ENCODE peak calls at places on chromosomes 11 and 22, in six cellular contexts. C is GM23338; O is CD8-positive, alpha-beta T cell; W is GM13977; K is left ventricle myocardium inferior; N is GM20000. X is an unnamed sample.

GRCh38 chr11:117671370-117671769 is 125.6 kb downstream of the DSCAML1 start:
- DNase-seq in O (no peak), K (no peak), N (no peak), W (no peak), C (no peak), X (no peak)

GRCh38 chr22:41782316-41782715 is 18.2 kb upstream of the CCDC134 start:
- DNase-seq in K (no peak), N (no peak), C (no peak), O (peak), W (no peak), X (no peak)

GRCh38 chr22:49780992-49781782 is 46.5 kb downstream of the BRD1 start:
- DNase-seq in N (no peak), W (no peak), O (no peak), C (no peak), K (peak), X (no peak)

GRCh38 chr11:43943931-43944751 is 1.7 kb downstream of the C11orf96 start:
- DNase-seq in W (no peak), N (no peak), O (no peak), K (no peak), C (peak), X (no peak)

GRCh38 chr11:75388386-75389275 is 10.7 kb upstream of the RPS3 start:
- DNase-seq in C (peak), O (peak), N (peak), W (peak), K (peak), X (peak)

GRCh38 chr11:128610765-128611617 is 23.6 kb upstream of the ETS1 start:
- DNase-seq in C (no peak), N (peak), K (no peak), W (peak), O (peak), X (no peak)

GRCh38 chr11:80297808-80298460 is 857.1 kb upstream of the TENM4 start:
- DNase-seq in K (no peak), N (no peak), C (no peak), O (no peak), W (no peak), X (no peak)

GRCh38 chr11:57638005-57638760 is 11.5 kb downstream of the YPEL4 start:
- DNase-seq in K (peak), O (no peak), N (peak), W (peak), C (peak), X (peak)

GRCh38 chr11:75603791-75604736 is 42.0 kb downstream of the SERPINH1 start:
- DNase-seq in C (no peak), N (no peak), O (no peak), W (no peak), K (no peak), X (no peak)

GRCh38 chr11:77547863-77548551 is 41.7 kb upstream of the AQP11 start:
- DNase-seq in K (no peak), O (no peak), C (peak), N (peak), W (peak), X (no peak)

GRCh38 chr11:3947084-3947483 is 91.6 kb downstream of the STIM1 start:
- DNase-seq in W (peak), N (peak), K (no peak), C (no peak), O (peak), X (no peak)

GRCh38 chr11:28760676-28761390 is 652.6 kb downstream of the METTL15 start:
- DNase-seq in N (no peak), W (no peak), K (no peak), O (no peak), C (no peak), X (no peak)

GRCh38 chr22:48021946-48022345 is 1259.5 kb downstream of the TBC1D22A start:
- DNase-seq in C (no peak), N (no peak), W (no peak), K (no peak), O (no peak), X (no peak)

GRCh38 chr11:7640826-7641225 is 32.5 kb downstream of the CYB5R2 start:
- DNase-seq in C (no peak), K (no peak), O (no peak), W (no peak), N (no peak), X (no peak)

GRCh38 chr11:134785059-134785458 is 373.0 kb upstream of the B3GAT1 start:
- DNase-seq in O (no peak), C (no peak), K (no peak), N (no peak), W (no peak), X (no peak)

GRCh38 chr11:84887055-84887629 is 740.0 kb downstream of the DLG2 start:
- DNase-seq in N (no peak), O (no peak), C (no peak), K (no peak), W (no peak), X (no peak)

GRCh38 chr11:120413480-120413879 is 77.3 kb downstream of the ARHGEF12 start:
- DNase-seq in O (no peak), N (no peak), C (no peak), K (no peak), W (no peak), X (no peak)

GRCh38 chr11:96085349-96085910 is 161.5 kb upstream of the MTMR2 start:
- DNase-seq in N (no peak), C (no peak), O (no peak), W (no peak), K (no peak), X (no peak)

GRCh38 chr22:17097062-17097461 is 12.3 kb downstream of the IL17RA start:
- DNase-seq in O (no peak), W (no peak), C (no peak), K (no peak), N (peak), X (no peak)

GRCh38 chr11:78815631-78816232 is 241.1 kb upstream of the NARS2 start:
- DNase-seq in O (no peak), C (no peak), N (no peak), W (no peak), K (no peak), X (no peak)

GRCh38 chr11:8318536-8318935 is 54.9 kb upstream of the LMO1 start:
- DNase-seq in N (no peak), C (peak), W (no peak), K (no peak), O (no peak), X (no peak)

GRCh38 chr11:35766651-35767050 is 104.1 kb downstream of the TRIM44 start:
- DNase-seq in W (no peak), N (no peak), K (no peak), O (no peak), C (no peak), X (no peak)

GRCh38 chr22:37167176-37167980 is 17.7 kb upstream of the IL2RB start:
- DNase-seq in N (no peak), K (peak), W (no peak), C (no peak), O (no peak), X (no peak)

GRCh38 chr11:31060880-31061279 is 308.7 kb downstream of the DCDC1 start:
- DNase-seq in O (no peak), K (no peak), C (no peak), N (no peak), W (no peak), X (no peak)

GRCh38 chr22:30694171-30694637 is 470 bp upstream of the OSBP2 start:
- DNase-seq in K (peak), W (peak), C (peak), N (peak), O (peak), X (peak)

GRCh38 chr22:45867118-45867905 is 109.7 kb downstream of the WNT7B start:
- DNase-seq in O (peak), K (no peak), W (no peak), N (peak), C (peak), X (no peak)

GRCh38 chr22:31122532-31123291 is at the start of gene INPP5J:
- DNase-seq in W (no peak), K (peak), N (no peak), O (no peak), C (peak), X (peak)

GRCh38 chr11:86781546-86781945 is 18.8 kb upstream of the PRSS23 start:
- DNase-seq in K (no peak), C (peak), N (no peak), W (no peak), O (no peak), X (no peak)
- TF ChIP-seq CTCF in K (no peak), C (peak), N (no peak), W (no peak), O (no peak), X (no peak)

GRCh38 chr11:67691149-67691548 is 16.7 kb upstream of the ALDH3B2 start:
- DNase-seq in O (no peak), C (no peak), W (no peak), N (no peak), K (no peak), X (no peak)
- TF ChIP-seq CTCF in O (no peak), C (peak), W (peak), N (no peak), K (peak), X (peak)

GRCh38 chr11:111300569-111300968 is 2.2 kb downstream of the POU2AF3 start:
- DNase-seq in K (no peak), W (no peak), O (no peak), C (no peak), N (no peak), X (no peak)

GRCh38 chr11:111298466-111299110 is at the start of gene POU2AF3:
- DNase-seq in O (no peak), W (no peak), N (no peak), C (peak), K (no peak), X (peak)

GRCh38 chr11:111297696-111298095 is 650 bp upstream of the POU2AF3 start:
- DNase-seq in C (peak), K (no peak), W (no peak), O (no peak), N (no peak), X (no peak)

GRCh38 chr11:111301004-111301839 is 2.9 kb downstream of the POU2AF3 start:
- DNase-seq in K (no peak), N (peak), O (no peak), W (no peak), C (no peak), X (no peak)

GRCh38 chr11:111299111-111300026 is 1.0 kb downstream of the POU2AF3 start:
- DNase-seq in O (no peak), N (peak), K (peak), W (peak), C (peak), X (peak)
- TF ChIP-seq CTCF in O (no peak), N (peak), K (peak), W (peak), C (peak), X (peak)

DNA sequence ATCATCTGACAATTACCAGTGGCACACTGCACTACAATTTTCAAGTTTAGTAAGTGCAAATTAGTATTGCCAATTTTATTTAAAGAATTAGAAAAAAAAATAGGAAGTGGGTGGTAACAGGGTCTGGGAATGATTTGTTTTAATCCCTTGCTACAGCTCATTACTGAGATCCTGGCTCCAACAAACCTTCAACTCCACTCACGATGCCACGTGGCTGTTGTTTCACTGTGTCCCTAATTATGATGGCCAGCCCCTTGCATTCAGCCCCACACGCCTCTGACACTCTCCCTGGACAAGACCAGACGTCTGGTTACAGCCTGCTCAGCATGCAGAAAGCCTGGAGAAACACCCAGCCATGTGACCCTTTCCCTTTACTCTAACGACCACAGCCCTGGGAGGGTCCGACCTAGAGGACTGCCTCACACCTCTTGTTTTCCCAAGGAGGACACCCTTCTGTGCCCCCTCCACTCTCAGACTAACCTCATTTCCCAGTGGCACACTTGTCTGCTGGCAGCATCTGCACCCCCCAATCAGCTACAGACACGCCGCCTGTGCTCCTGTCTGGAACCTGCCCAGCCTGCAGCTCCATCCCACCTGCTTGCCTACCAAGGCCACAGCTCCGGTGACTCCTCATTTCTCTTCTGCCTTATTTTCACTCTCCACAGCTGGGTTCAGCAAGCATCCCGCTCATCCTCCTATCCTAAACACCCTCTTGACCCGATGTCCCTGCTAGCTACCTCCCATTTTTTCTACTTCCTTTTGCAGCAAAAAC is 18.5 kb upstream of the SLC25A1 start:
- DNase-seq in K (no peak), W (no peak), N (no peak), C (no peak), O (no peak), X (no peak)
- TF ChIP-seq CTCF in K (no peak), W (no peak), N (no peak), C (no peak), O (no peak), X (no peak)

GRCh38 chr11:93166194-93166593 is 31.6 kb downstream of the SLC36A4 start:
- DNase-seq in N (no peak), C (no peak), K (no peak), O (no peak), W (no peak), X (no peak)

GRCh38 chr11:93169143-93169542 is 28.6 kb downstream of the SLC36A4 start:
- DNase-seq in C (no peak), W (no peak), K (no peak), N (no peak), O (no peak), X (no peak)

GRCh38 chr11:93166867-93167266 is 30.9 kb downstream of the SLC36A4 start:
- DNase-seq in N (no peak), C (no peak), K (no peak), O (no peak), W (no peak), X (no peak)

DNA sequence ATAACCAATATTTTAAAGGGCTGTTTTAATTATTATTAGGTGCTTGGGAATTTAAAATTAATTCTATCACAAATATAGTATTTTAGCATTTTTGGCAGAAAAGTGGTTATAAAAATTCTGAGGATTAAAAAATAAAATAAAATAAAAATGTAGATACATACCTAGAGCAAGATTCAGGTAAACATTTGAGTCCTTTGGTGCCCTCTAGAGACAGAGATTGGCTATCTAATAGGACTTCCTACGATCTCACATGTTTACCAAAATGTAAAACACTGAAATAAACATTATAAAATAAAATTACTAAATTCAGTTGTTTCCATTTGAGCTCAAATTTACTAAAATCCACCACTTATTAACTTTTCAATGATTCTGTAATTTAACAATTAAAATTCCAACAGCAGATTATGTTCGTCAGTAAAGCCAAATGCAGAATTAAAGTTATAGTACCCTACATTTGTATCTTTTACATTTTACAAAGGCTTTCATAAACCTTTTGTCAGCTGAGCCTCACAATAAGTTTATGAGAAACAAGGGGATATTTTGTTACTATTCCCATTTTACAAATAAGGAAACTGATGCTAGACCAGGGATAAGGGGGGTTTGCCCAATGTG is 27.7 kb downstream of the SLC36A4 start:
- DNase-seq in C (peak), K (no peak), W (no peak), O (no peak), N (peak), X (no peak)
- TF ChIP-seq CTCF in C (peak), K (peak), W (peak), O (no peak), N (no peak), X (peak)